ENCODE peak calls at places on chromosomes 3 and 15, in four cellular contexts. D is cardiac fibroblast, O is neural crest cell, F is H9. N is an unnamed sample.

GRCh38 chr3:13125092-13126015 is 52.1 kb upstream of the IQSEC1 start:
- DNase-seq in O (no peak), D (no peak), F (no peak), N (no peak)

GRCh38 chr3:130354430-130354829 is 9.0 kb downstream of the COL6A5 start:
- DNase-seq in O (no peak), D (peak; percentile 5), F (no peak), N (no peak)

GRCh38 chr3:32392530-32393302 is 1.1 kb downstream of the CMTM7 start:
- DNase-seq in O (no peak), D (peak; percentile 81), F (no peak), N (no peak)

GRCh38 chr3:74303711-74304110 is 310.7 kb downstream of the CNTN3 start:
- DNase-seq in O (no peak), D (no peak), F (no peak), N (no peak)

GRCh38 chr3:37505415-37505814 is 331.0 kb upstream of the LRRFIP2 start:
- DNase-seq in F (no peak), D (no peak), O (no peak), N (no peak)

GRCh38 chr15:42035362-42035761 is 14.5 kb upstream of the PLA2G4E start:
- DNase-seq in F (peak; percentile 52), O (no peak), D (peak; percentile 34), N (no peak)

GRCh38 chr3:50573566-50574279 is 4.4 kb downstream of the HEMK1 start:
- DNase-seq in O (no peak), D (no peak), F (no peak), N (no peak)

GRCh38 chr3:11288021-11288491 is 15.9 kb downstream of the ATG7 start:
- DNase-seq in D (peak; percentile 50), O (no peak), F (no peak), N (no peak)

GRCh38 chr3:64345351-64345750 is 120.1 kb upstream of the PRICKLE2 start:
- DNase-seq in O (no peak), F (no peak), D (peak; percentile 97), N (no peak)

GRCh38 chr3:153843994-153844393 is 277.2 kb upstream of the ARHGEF26 start:
- DNase-seq in D (no peak), O (no peak), F (no peak), N (no peak)

GRCh38 chr3:43638594-43639447 is 17.0 kb upstream of the ANO10 start:
- DNase-seq in D (no peak), O (no peak), F (peak; percentile 44), N (no peak)

GRCh38 chr3:171531716-171532115 is 71.5 kb upstream of the TNIK start:
- DNase-seq in F (no peak), O (no peak), D (no peak), N (no peak)

GRCh38 chr15:70048196-70048565 is 49.5 kb downstream of the TLE3 start:
- DNase-seq in O (no peak), F (no peak), D (no peak), N (no peak)

GRCh38 chr3:148962513-148962912 is 28.8 kb upstream of the GYG1 start:
- DNase-seq in F (peak; percentile 81), O (no peak), D (peak; percentile 91), N (no peak)

GRCh38 chr15:55343168-55343567 is 24.1 kb downstream of the PIGB start:
- DNase-seq in F (no peak), D (no peak), O (no peak), N (no peak)

GRCh38 chr15:60727661-60728060 is 248.7 kb upstream of the ICE2 start:
- DNase-seq in D (no peak), F (no peak), O (no peak), N (no peak)

GRCh38 chr3:46566040-46566631 is at the start of gene LRRC2:
- DNase-seq in D (peak; percentile 79), F (peak; percentile 71), O (no peak), N (peak; percentile 16)

GRCh38 chr15:68201153-68201878 is 3.8 kb downstream of the CALML4 start:
- DNase-seq in D (no peak), O (no peak), F (no peak), N (no peak)

GRCh38 chr15:60589253-60589652 is 110.3 kb upstream of the ICE2 start:
- DNase-seq in D (no peak), O (no peak), F (no peak), N (no peak)

GRCh38 chr15:91627473-91628309 is 225.8 kb upstream of the SLCO3A1 start:
- DNase-seq in O (no peak), F (no peak), D (peak; percentile 8), N (no peak)

GRCh38 chr3:26623409-26624208 is 1.0 kb downstream of the LRRC3B start:
- DNase-seq in F (no peak), O (no peak), D (no peak), N (no peak)

GRCh38 chr15:58056015-58056414 is 9.5 kb downstream of the ALDH1A2 start:
- DNase-seq in F (no peak), O (no peak), D (no peak), N (no peak)
- TF ChIP-seq CTCF in F (peak; percentile 59), O (peak; percentile 47), D (peak; percentile 5), N (peak; percentile 27)

DNA sequence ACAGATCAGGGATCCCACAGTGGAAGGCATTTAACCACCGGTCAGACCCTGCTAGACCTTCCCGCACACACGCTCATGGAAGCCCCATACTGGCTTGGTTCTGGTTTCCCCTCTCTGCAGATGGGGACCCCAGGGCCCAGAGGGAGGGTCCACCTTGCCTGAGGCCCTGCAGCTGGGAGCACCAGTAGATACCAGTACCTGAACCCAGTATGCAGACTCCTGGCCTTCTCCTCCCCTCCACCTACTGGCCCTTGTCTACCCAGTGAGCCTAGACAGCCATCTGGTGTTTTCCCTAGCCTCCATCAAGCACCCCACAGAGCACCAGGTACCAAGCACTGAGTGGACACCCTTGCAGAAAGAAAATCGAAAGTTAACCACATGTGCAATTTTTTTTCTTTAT is 65.1 kb downstream of the MEGF11 start:
- DNase-seq in F (peak; percentile 24), O (no peak), D (no peak), N (no peak)
- TF ChIP-seq CTCF in F (no peak), O (no peak), D (no peak), N (no peak)

GRCh38 chr3:180631317-180631716 is 29.4 kb downstream of the TTC14 start:
- DNase-seq in O (no peak), F (no peak), D (no peak), N (no peak)
- TF ChIP-seq CTCF in O (no peak), F (peak; percentile 50), D (peak; percentile 8), N (no peak)

GRCh38 chr3:57646723-57647122 is 46.2 kb downstream of the DENND6A start:
- DNase-seq in O (no peak), F (no peak), D (peak; percentile 76), N (no peak)
- TF ChIP-seq CTCF in O (no peak), F (no peak), D (no peak), N (no peak)

GRCh38 chr15:45457215-45457614 is 65.3 kb downstream of the SLC30A4 start:
- DNase-seq in D (no peak), F (no peak), O (no peak), N (no peak)

GRCh38 chr15:45457641-45458539 is 64.7 kb downstream of the SLC30A4 start:
- DNase-seq in D (peak; percentile 84), F (peak; percentile 52), O (peak; percentile 94), N (peak; percentile 77)

GRCh38 chr15:45454825-45455224 is 67.7 kb downstream of the SLC30A4 start:
- DNase-seq in F (no peak), D (peak; percentile 96), O (no peak), N (no peak)

GRCh38 chr15:45456212-45457106 is 66.1 kb downstream of the SLC30A4 start:
- DNase-seq in D (peak; percentile 98), O (peak; percentile 10), F (no peak), N (no peak)

DNA sequence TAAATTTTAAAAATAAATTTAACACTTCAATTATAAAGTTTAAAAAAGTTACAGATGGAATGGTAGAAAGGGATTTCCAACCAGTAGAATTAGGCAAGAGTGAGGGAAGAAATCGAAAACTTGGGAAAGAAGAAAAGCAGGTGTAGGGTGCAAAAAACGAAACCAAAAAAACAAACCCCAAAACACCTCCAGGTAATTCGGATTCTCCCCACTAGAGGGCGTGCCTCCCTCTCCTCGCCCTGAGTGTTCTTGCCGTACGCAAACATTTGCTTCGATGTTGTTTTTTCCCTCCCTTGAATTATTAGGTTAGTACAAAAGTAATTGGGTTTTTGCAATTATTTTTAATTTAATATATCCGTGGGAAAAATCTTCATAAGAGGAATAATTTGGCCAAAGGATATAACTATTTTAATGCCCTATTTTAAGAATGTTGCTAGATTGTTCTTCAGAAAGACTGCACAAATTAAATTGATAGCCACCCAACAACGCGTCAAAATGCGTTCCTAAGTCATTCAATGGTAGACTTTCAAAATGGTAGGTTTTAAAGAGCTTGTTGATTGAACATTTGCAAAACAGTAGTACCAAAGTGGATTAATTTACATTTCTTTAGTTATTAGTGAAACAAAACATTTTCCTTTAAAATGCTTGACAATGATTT is 63.7 kb downstream of the SLC30A4 start:
- DNase-seq in F (peak; percentile 53), D (peak; percentile 59), O (peak; percentile 84), N (peak; percentile 68)
- TF ChIP-seq CTCF in F (peak; percentile 92), D (peak; percentile 85), O (peak; percentile 97), N (peak; percentile 92)

GRCh38 chr3:194711913-194712312 is 26.2 kb downstream of the FAM43A start:
- DNase-seq in D (peak; percentile 94), F (no peak), O (no peak), N (no peak)
- TF ChIP-seq CTCF in D (no peak), F (no peak), O (no peak), N (no peak)

DNA sequence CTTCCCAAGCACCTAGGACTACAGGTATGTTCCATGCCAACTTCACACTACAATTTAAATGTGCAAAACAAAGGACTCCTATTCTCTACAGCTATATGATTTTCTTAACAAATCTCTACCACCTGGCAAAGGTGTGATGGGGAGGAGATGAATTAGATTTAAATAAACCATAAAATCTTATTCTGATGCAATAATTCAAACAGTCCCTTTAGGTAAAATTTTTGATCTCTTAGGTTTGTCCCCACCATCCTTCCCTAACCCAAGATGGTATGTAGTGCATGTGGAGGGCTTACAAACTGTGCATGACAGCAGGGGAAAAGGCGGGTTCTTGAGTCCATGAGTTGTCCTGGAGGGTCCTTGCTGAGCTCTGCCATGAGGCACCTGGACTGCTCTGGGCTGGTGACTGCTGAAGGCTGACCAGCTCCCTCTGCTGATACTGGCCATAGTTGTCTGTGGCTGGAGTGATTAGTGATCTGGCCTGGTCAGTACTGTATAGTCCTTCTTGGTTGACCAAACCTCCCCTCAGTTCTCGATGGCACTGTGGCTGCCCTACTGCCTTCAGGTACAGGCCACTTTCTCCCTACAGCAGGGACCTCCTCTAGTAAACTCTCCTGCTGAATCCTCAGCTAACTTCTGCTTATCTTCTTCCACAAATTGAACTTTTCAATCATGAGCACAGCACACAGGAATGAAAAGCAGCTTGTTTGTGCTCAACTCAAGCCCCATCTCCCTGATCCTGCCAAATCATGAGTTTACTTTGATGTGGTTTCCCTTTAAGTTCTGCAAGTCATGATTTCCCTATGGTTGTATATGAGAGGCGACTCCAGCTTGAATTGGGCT is 30.1 kb downstream of the CFAP161 start:
- DNase-seq in F (peak; percentile 37), O (no peak), D (peak; percentile 77), N (no peak)
- TF ChIP-seq CTCF in F (no peak), O (no peak), D (peak; percentile 25), N (no peak)